ENCODE peak calls at places on chromosomes 7 and 10, in eight cellular contexts. L, Z, P, Q, B, W, G and R are unnamed samples.

GRCh38 chr10:17756557-17757208 is 4.7 kb downstream of the TMEM236 start:
- DNase-seq in B (no peak), L (no peak), P (peak), Z (no peak), W (no peak), G (no peak), Q (no peak), R (no peak)

GRCh38 chr10:71996598-71997371 is 32.6 kb downstream of the CHST3 start:
- DNase-seq in Q (no peak), P (no peak), Z (no peak), B (no peak), G (no peak), L (no peak), W (no peak), R (peak)

GRCh38 chr10:104069610-104070009 is 16.1 kb downstream of the COL17A1 start:
- DNase-seq in B (no peak), L (no peak), Z (no peak), W (no peak), P (peak), Q (no peak), G (no peak), R (no peak)

GRCh38 chr7:128444242-128444641 is 11.4 kb upstream of the HILPDA start:
- DNase-seq in G (no peak), Q (no peak), W (no peak), P (peak), B (no peak), L (no peak), Z (no peak), R (no peak)

GRCh38 chr7:1638113-1638726 is 31.9 kb upstream of the ELFN1 start:
- DNase-seq in P (no peak), B (peak), Z (no peak), Q (peak), G (peak), L (peak), W (no peak), R (no peak)

GRCh38 chr10:26468691-26469090 is 30.6 kb downstream of the APBB1IP start:
- DNase-seq in W (no peak), G (no peak), Q (no peak), P (peak), Z (peak), L (no peak), B (no peak), R (no peak)

GRCh38 chr10:99365761-99366160 is 36.6 kb downstream of the CNNM1 start:
- DNase-seq in L (no peak), B (no peak), W (no peak), Z (no peak), Q (no peak), G (no peak), P (no peak), R (no peak)

GRCh38 chr10:51675088-51675487 is 24.3 kb downstream of the CSTF2T start:
- DNase-seq in L (no peak), Z (no peak), G (no peak), W (no peak), Q (no peak), B (no peak), P (no peak), R (no peak)

GRCh38 chr10:74081192-74081803 is 69.3 kb downstream of the AP3M1 start:
- DNase-seq in G (no peak), L (no peak), P (peak), Z (peak), Q (peak), W (no peak), B (no peak), R (no peak)

GRCh38 chr10:109953745-109954144 is 30.4 kb upstream of the XPNPEP1 start:
- DNase-seq in W (no peak), Z (no peak), G (no peak), Q (no peak), P (no peak), L (no peak), B (no peak), R (no peak)

GRCh38 chr10:16717617-16718395 is 99.4 kb downstream of the RSU1 start:
- DNase-seq in Z (no peak), Q (no peak), L (no peak), G (no peak), P (no peak), B (no peak), W (no peak), R (no peak)

GRCh38 chr7:116206141-116206540 is 4.2 kb upstream of the TES start:
- DNase-seq in L (no peak), G (no peak), Q (no peak), W (no peak), P (no peak), Z (no peak), B (no peak), R (no peak)

GRCh38 chr7:35524112-35524804 is 170.7 kb downstream of the HERPUD2 start:
- DNase-seq in Q (no peak), Z (no peak), L (no peak), P (no peak), B (no peak), G (no peak), W (no peak), R (no peak)

GRCh38 chr7:98617051-98617959 is at the start of gene NPTX2:
- DNase-seq in P (peak), L (no peak), B (no peak), Q (peak), G (peak), W (peak), Z (no peak), R (no peak)

GRCh38 chr10:111137587-111137986 is 60.8 kb downstream of the ADRA2A start:
- DNase-seq in P (no peak), Q (no peak), G (no peak), L (no peak), Z (no peak), B (no peak), W (no peak), R (no peak)

GRCh38 chr10:108112218-108112617 is 947.7 kb upstream of the SORCS1 start:
- DNase-seq in G (no peak), L (no peak), B (no peak), Q (peak), Z (no peak), W (no peak), P (no peak), R (no peak)

GRCh38 chr10:93771354-93771753 is 13.6 kb downstream of the LGI1 start:
- DNase-seq in P (no peak), Z (no peak), G (no peak), B (no peak), W (no peak), Q (no peak), L (no peak), R (no peak)

GRCh38 chr7:134435161-134435920 is 23.6 kb downstream of the AKR1B1 start:
- DNase-seq in Z (no peak), P (no peak), L (no peak), G (no peak), W (no peak), Q (no peak), B (no peak), R (no peak)

GRCh38 chr7:42226354-42226941 is 10.6 kb downstream of the GLI3 start:
- DNase-seq in Q (peak), L (no peak), W (no peak), P (no peak), B (no peak), G (no peak), Z (no peak), R (no peak)

GRCh38 chr10:80459047-80459865 is 5.1 kb downstream of the TSPAN14 start:
- DNase-seq in Z (peak), Q (peak), G (peak), B (peak), W (peak), P (peak), L (peak), R (no peak)

GRCh38 chr10:129710510-129710847 is 243.4 kb downstream of the MGMT start:
- DNase-seq in W (no peak), Q (no peak), P (no peak), Z (no peak), L (no peak), G (no peak), B (no peak), R (no peak)

GRCh38 chr10:118471863-118472262 is 123.6 kb downstream of the PRLHR start:
- DNase-seq in L (no peak), W (no peak), G (no peak), B (no peak), P (no peak), Q (no peak), Z (no peak), R (no peak)

GRCh38 chr10:123535386-123535785 is 130.8 kb upstream of the GPR26 start:
- DNase-seq in B (no peak), L (no peak), G (no peak), P (no peak), Z (no peak), W (no peak), Q (no peak), R (no peak)

GRCh38 chr10:100693815-100694214 is 51.6 kb upstream of the PAX2 start:
- DNase-seq in Z (no peak), P (no peak), G (no peak), W (no peak), Q (no peak), B (no peak), L (no peak), R (no peak)

GRCh38 chr7:23456093-23456492 is 14.2 kb downstream of the IGF2BP3 start:
- DNase-seq in G (no peak), W (no peak), Z (no peak), B (no peak), Q (no peak), P (no peak), L (no peak), R (no peak)

GRCh38 chr7:17963281-17963680 is 23.0 kb upstream of the SNX13 start:
- DNase-seq in B (no peak), W (no peak), L (no peak), Q (no peak), P (no peak), G (no peak), Z (no peak), R (no peak)

GRCh38 chr7:17917842-17918241 is 22.5 kb downstream of the SNX13 start:
- DNase-seq in G (no peak), Q (no peak), Z (no peak), B (no peak), L (no peak), W (no peak), P (no peak), R (no peak)

GRCh38 chr7:3107889-3108570 is 64.4 kb upstream of the CARD11 start:
- DNase-seq in B (no peak), P (no peak), L (no peak), W (no peak), G (no peak), Q (no peak), Z (no peak), R (no peak)

GRCh38 chr10:132447446-132448247 is 50.6 kb downstream of the PWWP2B start:
- DNase-seq in B (peak), G (no peak), Q (peak), W (no peak), Z (peak), L (peak), P (peak), R (no peak)

GRCh38 chr7:104943502-104944343 is 70.3 kb upstream of the KMT2E start:
- DNase-seq in B (peak), Q (no peak), P (peak), W (peak), Z (peak), L (peak), G (peak), R (no peak)

GRCh38 chr7:179209-179681 is 13.1 kb upstream of the FAM20C start:
- DNase-seq in P (no peak), Q (no peak), B (no peak), Z (no peak), G (peak), W (peak), L (no peak), R (no peak)

GRCh38 chr10:67784584-67784983 is 53.4 kb downstream of the DNAJC12 start:
- DNase-seq in Z (no peak), P (no peak), B (no peak), W (no peak), Q (no peak), G (no peak), L (no peak), R (no peak)

GRCh38 chr7:137120690-137121089 is 222.8 kb downstream of the PTN start:
- DNase-seq in W (no peak), L (no peak), B (no peak), G (no peak), P (no peak), Q (no peak), Z (no peak), R (no peak)

GRCh38 chr7:142882338-142882678 is 3.2 kb downstream of the TRPV6 start:
- DNase-seq in Q (no peak), B (no peak), L (no peak), G (no peak), W (no peak), Z (no peak), P (no peak), R (no peak)

GRCh38 chr10:121302541-121303180 is 295.6 kb downstream of the FGFR2 start:
- DNase-seq in P (no peak), B (no peak), Z (no peak), L (no peak), W (no peak), G (no peak), Q (no peak), R (no peak)

GRCh38 chr7:22194633-22195273 is 162.2 kb downstream of the RAPGEF5 start:
- DNase-seq in W (no peak), B (no peak), Z (no peak), P (no peak), G (no peak), L (peak), Q (peak), R (peak)

GRCh38 chr7:22190736-22191135 is 166.2 kb downstream of the RAPGEF5 start:
- DNase-seq in Q (no peak), B (no peak), L (no peak), P (no peak), Z (no peak), G (no peak), W (no peak), R (no peak)

GRCh38 chr7:22193361-22194016 is 163.5 kb downstream of the RAPGEF5 start:
- DNase-seq in P (no peak), B (no peak), W (peak), Q (peak), G (peak), L (peak), Z (no peak), R (peak)

GRCh38 chr7:22195402-22195801 is 161.6 kb downstream of the RAPGEF5 start:
- DNase-seq in L (no peak), P (no peak), Z (no peak), Q (no peak), B (no peak), W (no peak), G (no peak), R (no peak)

GRCh38 chr7:22192778-22193177 is 164.2 kb downstream of the RAPGEF5 start:
- DNase-seq in B (no peak), Q (peak), W (no peak), G (no peak), P (no peak), Z (no peak), L (no peak), R (no peak)
- H3K27ac ChIP-seq in B (no peak), Q (no peak), W (no peak), G (peak), P (no peak), Z (no peak), L (no peak), R (peak)

DNA sequence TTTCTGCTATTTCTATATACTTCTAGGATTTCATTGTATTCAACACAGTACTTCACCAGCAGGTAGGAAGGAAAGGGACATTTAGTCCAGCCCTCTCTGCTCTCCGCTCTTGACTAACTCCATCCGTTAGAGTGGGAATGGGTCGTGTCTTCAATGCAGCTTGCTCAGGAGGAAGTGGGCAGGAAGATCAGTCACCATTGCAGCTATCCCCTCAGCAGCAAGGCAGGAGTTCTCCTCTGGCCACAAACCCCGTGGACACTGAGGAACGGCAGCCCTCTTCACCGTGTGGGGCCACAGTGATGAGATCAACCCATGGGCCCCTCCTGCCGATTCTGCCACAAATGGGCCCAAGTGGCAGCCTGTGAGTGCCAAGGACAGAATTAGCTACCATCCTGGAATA is 30.2 kb upstream of the IKZF1 start:
- DNase-seq in Z (no peak), Q (no peak), W (no peak), P (no peak), L (no peak), B (no peak), G (no peak), R (no peak)
- H3K27ac ChIP-seq in Z (no peak), Q (no peak), W (no peak), P (no peak), L (no peak), B (no peak), G (no peak), R (no peak)

DNA sequence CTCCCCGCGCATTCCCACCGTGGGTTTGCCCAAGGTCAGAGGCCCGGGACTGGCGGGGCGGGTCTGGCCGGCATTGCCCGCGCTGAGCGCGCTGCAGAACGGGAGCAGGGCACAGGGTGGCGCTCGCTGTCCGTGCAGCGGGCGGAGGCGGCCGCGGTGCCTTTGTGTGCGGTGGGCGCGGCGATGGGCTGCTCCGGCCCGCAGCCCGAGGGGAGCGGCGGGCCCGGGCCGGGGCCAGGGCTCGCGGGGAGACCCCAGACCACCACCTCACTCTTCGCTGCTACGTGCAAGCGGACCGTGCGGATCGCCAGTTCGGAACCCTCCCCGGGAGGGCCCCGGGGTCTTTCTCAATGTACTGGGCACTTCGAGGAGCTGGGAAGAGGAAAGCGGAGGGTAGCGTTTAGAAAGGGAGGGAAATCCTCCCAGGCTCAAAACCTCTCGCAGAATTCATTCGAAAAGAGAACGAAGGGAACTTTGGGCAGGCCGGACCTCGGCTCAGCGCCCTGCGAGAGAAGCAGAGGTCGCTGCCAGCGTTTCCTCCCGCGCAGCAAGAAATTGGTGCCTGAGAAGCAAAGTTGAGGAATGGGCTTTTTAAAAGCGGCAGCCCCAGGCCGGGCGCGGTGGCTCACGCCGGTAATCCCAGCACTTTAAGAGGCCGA is 8.5 kb downstream of the SP8 start:
- DNase-seq in P (peak), W (no peak), B (peak), G (no peak), L (no peak), Z (no peak), Q (peak), R (no peak)
- H3K27ac ChIP-seq in P (no peak), W (no peak), B (no peak), G (no peak), L (no peak), Z (no peak), Q (peak), R (no peak)

GRCh38 chr10:124665980-124666379 is 78.2 kb downstream of the FAM53B start:
- DNase-seq in Q (no peak), B (no peak), P (no peak), G (no peak), L (no peak), W (no peak), Z (peak), R (no peak)
- H3K27ac ChIP-seq in Q (no peak), B (no peak), P (no peak), G (peak), L (no peak), W (no peak), Z (no peak), R (no peak)